ENCODE peak calls at places on chromosomes 12 and 14, in eight cellular contexts. W is ascending aorta, L is fibroblast of the aortic adventitia, S is neural crest cell, H is transverse colon, K is body of pancreas, N is fibroblast of lung, T is gastrocnemius medialis. J is an unnamed sample.

GRCh38 chr12:130775953-130776856 is 60.1 kb upstream of the RIMBP2 start:
- DNase-seq in W (peak; percentile 69), L (peak; percentile 86), S (peak; percentile 69), H (peak; percentile 29), K (peak; percentile 39), N (peak; percentile 96), T (no peak), J (no peak)

GRCh38 chr12:47799357-47799955 is 20.2 kb downstream of the HDAC7 start:
- DNase-seq in W (no peak), L (peak; percentile 53), S (no peak), H (no peak), K (no peak), N (no peak), T (peak; percentile 95), J (no peak)

GRCh38 chr14:50677527-50678063 is 9.5 kb upstream of the SAV1 start:
- DNase-seq in W (no peak), L (peak; percentile 69), S (no peak), H (no peak), K (no peak), N (peak; percentile 43), T (no peak), J (no peak)

GRCh38 chr12:4960030-4960429 is 50.3 kb downstream of the KCNA1 start:
- DNase-seq in W (no peak), L (no peak), S (no peak), H (no peak), K (no peak), N (no peak), T (no peak), J (no peak)

GRCh38 chr14:29712586-29712985 is 215.1 kb downstream of the PRKD1 start:
- DNase-seq in W (no peak), L (no peak), S (no peak), H (no peak), K (no peak), N (no peak), T (no peak), J (no peak)

GRCh38 chr14:39547845-39548244 is 115.6 kb upstream of the FBXO33 start:
- DNase-seq in W (no peak), L (no peak), S (no peak), H (no peak), K (no peak), N (no peak), T (no peak), J (no peak)

GRCh38 chr14:91123201-91123600 is 9.3 kb downstream of the DGLUCY start:
- DNase-seq in W (no peak), L (no peak), S (no peak), H (no peak), K (no peak), N (no peak), T (peak; percentile 39), J (no peak)

GRCh38 chr12:128661216-128661550 is 162.6 kb downstream of the SLC15A4 start:
- DNase-seq in W (no peak), L (no peak), S (no peak), H (no peak), K (peak; percentile 23), N (no peak), T (no peak), J (no peak)

DNA sequence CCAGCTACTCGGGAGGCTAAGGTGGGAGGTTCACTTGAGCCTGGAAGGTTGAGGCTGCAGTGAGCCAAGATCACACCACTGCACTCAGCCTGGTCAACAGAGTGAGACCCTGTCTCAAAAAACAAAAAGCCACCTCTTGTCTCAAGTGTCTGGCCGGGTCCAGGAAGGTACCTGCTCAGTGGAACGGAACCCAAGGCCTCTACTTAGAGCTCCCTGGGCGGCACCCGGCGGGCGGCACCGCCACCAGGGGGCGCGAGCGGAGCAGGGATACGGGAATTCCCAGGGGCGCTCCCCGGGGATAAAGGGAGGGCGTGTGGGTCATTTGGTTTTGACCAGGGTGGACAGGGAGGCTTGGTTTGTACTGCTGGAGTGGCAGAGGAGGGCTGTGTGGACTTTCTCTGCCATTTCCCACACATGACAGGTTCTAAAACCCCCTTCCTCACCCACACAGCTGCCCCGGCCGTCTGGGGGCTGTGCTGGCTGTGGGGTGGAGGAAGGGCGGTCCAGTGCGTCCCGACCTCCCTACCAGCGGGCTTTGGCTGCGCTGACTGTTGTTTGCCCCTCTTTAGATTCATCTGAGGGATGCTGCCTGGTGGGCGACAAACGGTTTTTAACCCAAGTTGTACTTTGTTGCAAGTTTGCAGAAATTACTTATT is 91.4 kb downstream of the SETD3 start:
- DNase-seq in W (no peak), L (peak; percentile 8), S (peak; percentile 41), H (peak; percentile 67), K (peak; percentile 51), N (peak; percentile 18), T (peak; percentile 20), J (peak; percentile 59)
- TF ChIP-seq CTCF in W (peak; percentile 54), L (peak; percentile 76), S (peak; percentile 74), H (peak; percentile 71), K (peak; percentile 28), N (peak; percentile 67), T (peak; percentile 80), J (no peak)

DNA sequence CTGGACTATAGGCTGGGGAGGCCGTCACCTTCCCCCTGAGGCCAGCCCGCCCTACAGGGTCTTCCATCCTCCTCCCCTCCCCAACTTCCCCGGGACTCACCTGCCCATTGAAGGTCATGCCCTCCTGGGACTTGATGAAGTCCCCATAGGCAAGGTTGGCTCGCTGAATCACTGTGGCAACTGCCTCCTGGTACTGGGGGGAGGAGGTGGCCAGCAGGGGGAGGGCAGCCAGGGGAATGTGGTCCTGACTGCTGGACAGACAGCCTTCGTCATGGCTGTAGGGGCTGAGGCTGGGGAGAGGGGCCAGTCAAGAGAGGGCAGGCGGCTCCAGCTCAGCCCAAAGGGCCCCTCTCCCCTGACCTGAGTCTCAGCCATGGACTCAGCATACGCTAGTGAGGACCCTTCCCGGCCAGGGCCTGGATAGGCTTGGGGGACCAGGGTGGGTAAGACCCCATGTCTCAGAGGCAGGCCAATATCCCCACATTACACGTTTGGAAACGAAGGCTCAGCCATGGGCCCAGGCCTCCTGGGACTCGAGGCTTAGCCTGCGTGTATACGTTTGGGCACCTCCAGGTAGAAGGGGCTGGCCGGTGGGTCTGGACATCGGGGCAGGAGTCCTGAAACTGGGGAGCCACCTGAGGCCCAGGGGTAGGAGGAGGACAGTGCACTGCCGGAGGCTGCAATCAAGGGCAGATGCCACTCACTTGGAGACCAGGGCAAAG is 16.3 kb downstream of the ARL6IP4 start:
- DNase-seq in W (no peak), L (no peak), S (no peak), H (no peak), K (no peak), N (no peak), T (no peak), J (no peak)
- TF ChIP-seq CTCF in W (no peak), L (no peak), S (no peak), H (no peak), K (no peak), N (no peak), T (no peak), J (no peak)

GRCh38 chr14:37900582-37900981 is 305.2 kb downstream of the TTC6 start:
- DNase-seq in W (no peak), L (no peak), S (no peak), H (no peak), K (no peak), N (peak; percentile 71), T (no peak), J (no peak)

GRCh38 chr14:37903561-37904191 is 304.0 kb upstream of the SSTR1 start:
- DNase-seq in W (no peak), L (peak; percentile 60), S (peak; percentile 8), H (no peak), K (no peak), N (peak; percentile 75), T (no peak), J (no peak)

GRCh38 chr14:37899365-37899764 is 303.9 kb downstream of the TTC6 start:
- DNase-seq in W (no peak), L (no peak), S (no peak), H (no peak), K (no peak), N (no peak), T (no peak), J (no peak)

DNA sequence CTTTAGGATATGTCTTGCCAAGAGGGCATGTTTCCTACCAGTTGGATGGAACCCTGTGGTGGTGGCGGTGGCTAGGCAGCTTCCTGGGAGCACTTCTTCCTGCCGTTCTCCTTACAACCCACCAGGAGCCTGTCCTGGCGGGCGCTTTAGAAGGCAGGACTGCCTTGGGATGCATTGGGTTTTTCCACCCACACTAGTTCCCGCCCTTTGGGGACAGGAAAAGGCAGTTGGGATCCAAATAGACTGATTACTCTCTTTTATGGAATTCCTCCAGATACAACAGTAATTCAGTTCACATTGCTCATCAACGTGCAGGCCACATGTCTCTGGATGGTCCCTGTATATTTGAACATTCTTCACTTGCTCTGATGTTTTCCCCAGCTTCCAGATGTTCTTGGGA is 305.7 kb upstream of the SSTR1 start:
- DNase-seq in W (peak; percentile 64), L (peak; percentile 17), S (no peak), H (no peak), K (peak; percentile 11), N (peak; percentile 71), T (peak; percentile 50), J (no peak)
- TF ChIP-seq CTCF in W (no peak), L (no peak), S (no peak), H (no peak), K (no peak), N (no peak), T (no peak), J (no peak)

GRCh38 chr12:9348906-9349518 is 140.8 kb upstream of the PZP start:
- DNase-seq in W (no peak), L (no peak), S (no peak), H (no peak), K (no peak), N (no peak), T (no peak), J (no peak)

GRCh38 chr12:9346866-9347327 is 138.7 kb upstream of the PZP start:
- DNase-seq in W (no peak), L (no peak), S (no peak), H (no peak), K (no peak), N (no peak), T (no peak), J (no peak)

GRCh38 chr12:9347328-9348127 is 139.3 kb upstream of the PZP start:
- DNase-seq in W (no peak), L (peak; percentile 55), S (no peak), H (no peak), K (no peak), N (peak; percentile 71), T (no peak), J (no peak)

GRCh38 chr12:9351136-9351535 is 142.9 kb upstream of the PZP start:
- DNase-seq in W (no peak), L (no peak), S (no peak), H (no peak), K (no peak), N (no peak), T (no peak), J (no peak)

DNA sequence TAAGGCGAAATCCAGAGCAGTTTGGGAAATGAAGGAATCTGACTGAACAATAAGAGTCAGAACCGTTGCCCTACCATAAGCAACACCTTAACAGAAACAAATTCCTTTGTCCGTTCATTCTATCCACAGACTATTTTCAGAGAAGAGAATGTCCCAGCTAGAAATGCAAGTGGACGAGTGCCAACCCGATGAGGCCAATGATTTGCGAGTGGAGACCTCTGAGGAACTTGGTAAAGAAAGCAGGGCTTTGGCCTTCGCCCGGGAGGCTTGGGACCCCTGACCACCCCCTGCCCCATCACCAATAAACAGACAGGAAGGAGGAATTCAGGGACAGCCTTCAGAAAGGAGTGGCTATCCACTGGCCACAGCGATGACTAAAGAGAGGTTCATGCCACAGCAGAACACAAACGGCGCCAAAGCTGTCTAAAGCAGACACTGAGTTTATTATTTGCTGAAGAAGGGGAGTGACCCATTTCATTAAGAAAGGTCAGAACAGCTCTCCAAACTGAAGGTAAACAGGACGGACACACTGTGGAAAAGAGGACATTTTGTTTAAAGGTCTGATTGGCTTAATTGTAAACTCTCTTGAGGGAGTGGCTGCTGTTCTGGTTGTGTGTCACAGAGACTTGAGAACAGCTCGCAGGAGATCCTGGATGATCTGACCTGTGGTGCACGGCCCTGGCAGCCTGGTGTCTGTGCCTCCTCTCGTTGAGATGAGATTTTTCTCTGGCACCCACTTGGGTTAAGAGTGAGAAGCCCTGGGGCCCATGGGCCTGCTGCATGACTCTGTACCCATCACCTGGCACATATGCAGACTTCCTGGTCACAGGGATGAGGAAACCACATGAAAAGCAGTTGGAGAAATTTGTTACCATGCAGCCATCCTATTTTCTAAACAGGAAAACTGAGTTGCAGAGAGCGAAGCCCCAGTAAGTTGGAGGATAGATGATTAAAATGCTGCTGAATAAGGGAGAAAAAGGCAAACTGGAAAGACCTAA is 142.0 kb upstream of the PZP start:
- DNase-seq in W (no peak), L (no peak), S (no peak), H (no peak), K (no peak), N (no peak), T (no peak), J (no peak)
- TF ChIP-seq CTCF in W (no peak), L (no peak), S (no peak), H (no peak), K (no peak), N (no peak), T (no peak), J (no peak)